ENCODE peak calls at places on chromosomes 7 and 10, in five cellular contexts. One of them, this sample, is unnamed.

GRCh38 chr7:21782996-21783395 is 162.7 kb downstream of the CDCA7L start:
- DNase-seq in AG09309: no peak
- DNase-seq in neural progenitor cell: no peak
- DNase-seq in IMR-90: no peak
- DNase-seq in AG10803: no peak
- DNase-seq in this sample: no peak

GRCh38 chr7:117113871-117114270 is 160.6 kb downstream of the ST7 start:
- DNase-seq in neural progenitor cell: no peak
- DNase-seq in AG09309: no peak
- DNase-seq in IMR-90: no peak
- DNase-seq in AG10803: no peak
- DNase-seq in this sample: no peak

GRCh38 chr7:85230623-85231022 is 43.8 kb upstream of the SEMA3D start:
- DNase-seq in AG09309: no peak
- DNase-seq in neural progenitor cell: no peak
- DNase-seq in IMR-90: no peak
- DNase-seq in AG10803: no peak
- DNase-seq in this sample: no peak

GRCh38 chr10:103080891-103081581 is 112.0 kb downstream of the NT5C2 start:
- DNase-seq in AG10803: no peak
- DNase-seq in AG09309: no peak
- DNase-seq in IMR-90: no peak
- DNase-seq in neural progenitor cell: no peak
- DNase-seq in this sample: no peak

GRCh38 chr7:1176891-1177373 is 16.9 kb upstream of the ZFAND2A start:
- DNase-seq in AG09309: no peak
- DNase-seq in IMR-90: peak; percentile 31
- DNase-seq in neural progenitor cell: peak; percentile 52
- DNase-seq in AG10803: peak; percentile 44
- DNase-seq in this sample: peak; percentile 68

GRCh38 chr10:94194256-94194655 is 168.5 kb downstream of the NOC3L start:
- DNase-seq in neural progenitor cell: no peak
- DNase-seq in AG09309: no peak
- DNase-seq in AG10803: peak; percentile 81
- DNase-seq in IMR-90: peak; percentile 57
- DNase-seq in this sample: peak; percentile 80

GRCh38 chr10:68364101-68364886 is 31.6 kb upstream of the PBLD start:
- DNase-seq in neural progenitor cell: no peak
- DNase-seq in IMR-90: no peak
- DNase-seq in AG09309: no peak
- DNase-seq in AG10803: peak; percentile 61
- DNase-seq in this sample: no peak

GRCh38 chr7:133556553-133556952 is 303.7 kb downstream of the EXOC4 start:
- DNase-seq in AG10803: no peak
- DNase-seq in IMR-90: no peak
- DNase-seq in AG09309: no peak
- DNase-seq in neural progenitor cell: no peak
- DNase-seq in this sample: no peak

GRCh38 chr7:138029941-138030340 is 28.1 kb upstream of the CREB3L2 start:
- DNase-seq in IMR-90: no peak
- DNase-seq in AG10803: no peak
- DNase-seq in AG09309: no peak
- DNase-seq in neural progenitor cell: no peak
- DNase-seq in this sample: no peak

GRCh38 chr7:125061776-125062397 is 132.3 kb upstream of the POT1 start:
- DNase-seq in AG09309: no peak
- DNase-seq in AG10803: no peak
- DNase-seq in neural progenitor cell: peak; percentile 7
- DNase-seq in IMR-90: peak; percentile 41
- DNase-seq in this sample: peak; percentile 59

GRCh38 chr10:76711374-76711997 is 926.1 kb downstream of the KCNMA1 start:
- DNase-seq in neural progenitor cell: peak; percentile 3
- DNase-seq in AG10803: no peak
- DNase-seq in IMR-90: no peak
- DNase-seq in AG09309: no peak
- DNase-seq in this sample: no peak

GRCh38 chr10:127125331-127125730 is 71.1 kb downstream of the INSYN2A start:
- DNase-seq in AG10803: no peak
- DNase-seq in neural progenitor cell: no peak
- DNase-seq in IMR-90: no peak
- DNase-seq in AG09309: no peak
- DNase-seq in this sample: no peak

GRCh38 chr10:69973678-69974077 is 79.0 kb upstream of the MACROH2A2 start:
- DNase-seq in AG09309: no peak
- DNase-seq in IMR-90: peak; percentile 15
- DNase-seq in neural progenitor cell: no peak
- DNase-seq in AG10803: no peak
- DNase-seq in this sample: no peak

GRCh38 chr7:124397134-124397533 is 364.3 kb upstream of the TMEM229A start:
- DNase-seq in IMR-90: no peak
- DNase-seq in AG10803: no peak
- DNase-seq in AG09309: no peak
- DNase-seq in neural progenitor cell: no peak
- DNase-seq in this sample: no peak

GRCh38 chr10:31942892-31943291 is 14.3 kb upstream of the ARHGAP12 start:
- DNase-seq in IMR-90: no peak
- DNase-seq in AG09309: no peak
- DNase-seq in neural progenitor cell: no peak
- DNase-seq in AG10803: no peak
- DNase-seq in this sample: no peak

GRCh38 chr7:27709137-27710075 is 30.6 kb upstream of the TAX1BP1 start:
- DNase-seq in IMR-90: peak; percentile 85
- DNase-seq in neural progenitor cell: no peak
- DNase-seq in AG09309: peak; percentile 53
- DNase-seq in AG10803: peak; percentile 69
- DNase-seq in this sample: peak; percentile 77

GRCh38 chr10:48659790-48660189 is 24.9 kb upstream of the WDFY4 start:
- DNase-seq in AG09309: no peak
- DNase-seq in AG10803: no peak
- DNase-seq in neural progenitor cell: peak; percentile 30
- DNase-seq in IMR-90: no peak
- DNase-seq in this sample: no peak

GRCh38 chr7:20440472-20441105 is 109.9 kb downstream of the ITGB8 start:
- DNase-seq in AG10803: peak; percentile 21
- DNase-seq in neural progenitor cell: peak; percentile 61
- DNase-seq in IMR-90: peak; percentile 62
- DNase-seq in AG09309: no peak
- DNase-seq in this sample: peak; percentile 58

GRCh38 chr7:117679120-117679519 is 194.1 kb downstream of the CTTNBP2 start:
- DNase-seq in neural progenitor cell: no peak
- DNase-seq in AG09309: no peak
- DNase-seq in AG10803: no peak
- DNase-seq in IMR-90: no peak
- DNase-seq in this sample: no peak

GRCh38 chr10:78448994-78449418 is 415.3 kb downstream of the RPS24 start:
- DNase-seq in AG09309: no peak
- DNase-seq in neural progenitor cell: no peak
- DNase-seq in AG10803: no peak
- DNase-seq in IMR-90: no peak
- DNase-seq in this sample: no peak

GRCh38 chr10:3838723-3839437 is 53.9 kb upstream of the KLF6 start:
- DNase-seq in AG09309: no peak
- DNase-seq in neural progenitor cell: no peak
- DNase-seq in AG10803: no peak
- DNase-seq in IMR-90: no peak
- DNase-seq in this sample: peak; percentile 49

GRCh38 chr10:65394898-65395297 is 1530.9 kb upstream of the LRRTM3 start:
- DNase-seq in IMR-90: no peak
- DNase-seq in AG10803: no peak
- DNase-seq in neural progenitor cell: no peak
- DNase-seq in AG09309: no peak
- DNase-seq in this sample: no peak

GRCh38 chr10:25875555-25876165 is 58.4 kb upstream of the MYO3A start:
- DNase-seq in AG10803: peak; percentile 64
- DNase-seq in neural progenitor cell: peak; percentile 87
- DNase-seq in IMR-90: peak; percentile 25
- DNase-seq in AG09309: peak; percentile 14
- DNase-seq in this sample: peak; percentile 67

GRCh38 chr10:113187066-113187777 is 237.2 kb downstream of the TCF7L2 start:
- DNase-seq in IMR-90: no peak
- DNase-seq in neural progenitor cell: no peak
- DNase-seq in AG10803: no peak
- DNase-seq in AG09309: no peak
- DNase-seq in this sample: no peak

GRCh38 chr7:108282427-108282996 is 152.4 kb upstream of the LAMB4 start:
- DNase-seq in IMR-90: no peak
- DNase-seq in AG09309: no peak
- DNase-seq in neural progenitor cell: no peak
- DNase-seq in AG10803: no peak
- DNase-seq in this sample: peak; percentile 25

GRCh38 chr10:112159469-112159868 is 24.1 kb downstream of the GPAM start:
- DNase-seq in AG10803: no peak
- DNase-seq in IMR-90: no peak
- DNase-seq in neural progenitor cell: no peak
- DNase-seq in AG09309: no peak
- DNase-seq in this sample: no peak

GRCh38 chr7:887488-887820 is 11.1 kb downstream of the GET4 start:
- DNase-seq in IMR-90: no peak
- DNase-seq in AG10803: no peak
- DNase-seq in AG09309: no peak
- DNase-seq in neural progenitor cell: no peak
- DNase-seq in this sample: no peak

DNA sequence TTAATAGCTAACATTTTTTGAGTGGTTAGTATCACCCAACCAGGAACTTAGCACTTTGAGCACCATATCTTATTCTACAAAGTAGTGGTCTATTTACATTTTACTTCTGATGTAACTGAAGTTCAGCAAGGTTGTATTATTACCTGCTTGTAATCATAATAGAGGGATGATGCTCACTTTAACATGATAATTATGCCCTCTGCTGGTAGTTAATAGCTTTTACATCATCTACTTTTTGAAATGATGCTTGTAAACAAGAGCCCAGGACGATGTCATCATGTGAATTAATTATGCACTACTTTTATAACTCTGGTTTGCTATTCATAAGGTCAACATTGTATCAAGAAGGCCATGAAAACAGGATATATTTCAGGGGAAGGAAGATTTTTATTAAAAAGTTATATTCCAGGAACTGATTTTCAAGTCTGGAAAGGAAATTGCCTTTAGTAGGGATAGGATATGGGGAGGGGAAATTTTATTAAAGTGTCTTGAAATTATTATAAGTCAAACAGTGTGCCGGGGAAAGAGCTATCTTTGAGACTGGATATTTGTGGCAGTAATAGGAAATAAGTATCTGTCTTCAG is 80.3 kb upstream of the SCIN start:
- DNase-seq in AG10803: peak; percentile 22
- DNase-seq in neural progenitor cell: peak; percentile 43
- DNase-seq in AG09309: no peak
- DNase-seq in IMR-90: peak; percentile 36
- DNase-seq in this sample: peak; percentile 50
- TF ChIP-seq CTCF in AG10803: peak; percentile 59
- TF ChIP-seq CTCF in neural progenitor cell: peak; percentile 70
- TF ChIP-seq CTCF in AG09309: peak; percentile 44
- TF ChIP-seq CTCF in IMR-90: peak; percentile 59
- TF ChIP-seq CTCF in this sample: peak; percentile 53

DNA sequence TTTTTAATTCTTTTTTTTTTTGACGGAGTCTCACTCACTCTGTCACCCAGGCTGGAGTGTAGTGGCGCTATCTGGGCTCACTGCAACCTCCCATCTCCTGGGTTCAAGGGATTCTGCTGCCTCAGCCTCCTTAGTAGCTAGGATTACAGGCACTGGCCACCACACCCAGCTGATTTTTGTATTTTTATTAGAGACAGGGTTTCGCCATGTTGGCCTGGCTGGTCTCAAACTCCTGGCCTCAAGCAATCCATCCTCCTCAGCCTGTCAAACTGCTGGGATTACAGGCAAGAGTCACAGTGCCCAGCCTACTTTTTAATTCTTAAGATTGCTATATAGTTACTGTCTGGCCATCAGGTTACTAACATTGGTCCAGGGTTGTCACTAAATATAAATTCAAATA is 59.6 kb downstream of the ZNF277 start:
- DNase-seq in IMR-90: no peak
- DNase-seq in neural progenitor cell: no peak
- DNase-seq in AG09309: no peak
- DNase-seq in AG10803: no peak
- DNase-seq in this sample: no peak
- H3K4me3 ChIP-seq in IMR-90: no peak overlapping the region
- H3K4me3 ChIP-seq in neural progenitor cell: no peak overlapping the region
- H3K4me3 ChIP-seq in AG09309: no peak overlapping the region
- H3K4me3 ChIP-seq in AG10803: no peak overlapping the region
- H3K4me3 ChIP-seq in this sample: no peak overlapping the region

DNA sequence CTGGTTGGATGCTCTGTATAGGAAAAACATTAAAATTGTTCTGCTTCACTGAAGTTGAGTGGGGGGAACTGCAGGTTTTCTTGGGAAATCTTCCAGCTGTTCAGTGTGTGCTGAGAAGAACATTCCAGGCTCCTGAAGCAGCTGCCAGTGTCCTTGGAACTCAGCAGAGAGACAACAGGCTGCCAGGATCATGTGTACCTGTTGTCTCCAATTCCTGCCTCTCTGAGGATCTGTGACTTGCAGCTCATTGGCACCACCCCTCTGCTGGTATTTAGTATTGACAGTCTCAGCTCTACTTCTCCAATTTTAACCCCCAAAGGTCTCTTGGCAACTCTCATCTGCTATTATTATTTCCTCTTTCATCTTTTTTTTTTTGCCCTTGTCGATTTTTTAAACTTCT is 42.3 kb upstream of the PRKG1 start:
- DNase-seq in AG10803: no peak
- DNase-seq in IMR-90: no peak
- DNase-seq in AG09309: no peak
- DNase-seq in neural progenitor cell: peak; percentile 24
- DNase-seq in this sample: no peak
- TF ChIP-seq CTCF in AG10803: no peak
- TF ChIP-seq CTCF in IMR-90: no peak
- TF ChIP-seq CTCF in AG09309: no peak
- TF ChIP-seq CTCF in neural progenitor cell: no peak
- TF ChIP-seq CTCF in this sample: no peak

GRCh38 chr7:98877692-98878364 is 504 bp upstream of the TRRAP start:
- DNase-seq in IMR-90: no peak
- DNase-seq in neural progenitor cell: no peak
- DNase-seq in AG10803: no peak
- DNase-seq in AG09309: no peak
- DNase-seq in this sample: no peak
- H3K4me3 ChIP-seq in IMR-90: peak overlapping the region; percentile 99
- H3K4me3 ChIP-seq in neural progenitor cell: peak overlapping the region; percentile 73
- H3K4me3 ChIP-seq in AG10803: peak overlapping the region; percentile 64
- H3K4me3 ChIP-seq in AG09309: peak overlapping the region; percentile 74
- H3K4me3 ChIP-seq in this sample: peak overlapping the region; percentile 53

DNA sequence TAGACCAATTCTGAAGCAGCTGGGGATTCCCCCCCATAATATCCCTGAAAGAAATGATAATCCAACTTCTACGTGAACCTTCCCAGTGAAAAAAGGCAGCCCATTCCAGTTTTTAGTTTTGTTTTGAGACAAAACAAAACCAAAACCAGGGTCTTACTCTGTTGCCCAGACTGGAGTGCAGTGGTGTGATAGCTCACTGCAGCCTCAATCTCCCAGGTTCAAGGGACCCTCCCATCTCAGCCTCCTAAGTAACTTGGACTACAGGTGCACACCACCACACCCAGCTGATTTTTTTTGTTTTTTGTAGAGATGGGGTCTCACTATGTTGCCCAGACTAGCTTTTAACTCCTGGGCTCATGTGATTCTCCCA is 12.5 kb upstream of the ARPC1A start:
- DNase-seq in AG09309: no peak
- DNase-seq in AG10803: no peak
- DNase-seq in IMR-90: no peak
- DNase-seq in neural progenitor cell: no peak
- DNase-seq in this sample: no peak
- TF ChIP-seq CTCF in AG09309: no peak
- TF ChIP-seq CTCF in AG10803: no peak
- TF ChIP-seq CTCF in IMR-90: no peak
- TF ChIP-seq CTCF in neural progenitor cell: peak; percentile 2
- TF ChIP-seq CTCF in this sample: no peak

This sample was measured in fibroblast of mammary gland.